ENCODE peak calls at places on chromosomes 11 and 22, in nine cellular contexts. H, W, V, L, D, K, T, A and E are unnamed samples.

GRCh38 chr11:28822596-28822995 is 714.4 kb downstream of the METTL15 start:
- DNase-seq in T (peak; percentile 61), H (no peak), A (no peak), V (no peak), D (no peak), K (peak; percentile 17), W (no peak), L (no peak), E (no peak)

GRCh38 chr22:37742374-37743092 is 45.7 kb downstream of the TRIOBP start:
- DNase-seq in D (peak; percentile 82), A (no peak), K (peak; percentile 91), L (no peak), V (no peak), W (no peak), T (peak; percentile 92), H (no peak), E (no peak)

GRCh38 chr22:19744350-19745006 is 16.1 kb upstream of the TBX1 start:
- DNase-seq in H (no peak), L (no peak), T (no peak), V (no peak), K (no peak), A (no peak), D (no peak), W (no peak), E (no peak)

GRCh38 chr11:66172146-66172545 is 96.3 kb upstream of the RAB1B start:
- DNase-seq in H (no peak), T (peak; percentile 66), D (peak; percentile 50), A (no peak), K (peak; percentile 86), V (no peak), W (no peak), L (peak; percentile 60), E (no peak)

GRCh38 chr11:64767344-64768299 is 7.8 kb upstream of the PYGM start:
- DNase-seq in V (peak; percentile 89), D (peak; percentile 80), W (peak; percentile 16), T (peak; percentile 75), K (peak; percentile 60), H (peak; percentile 80), L (peak; percentile 95), A (peak; percentile 85), E (peak; percentile 90)

GRCh38 chr22:38302906-38303305 is 14.3 kb downstream of the CSNK1E start:
- DNase-seq in W (no peak), H (no peak), T (no peak), L (no peak), A (no peak), D (no peak), V (no peak), K (no peak), E (no peak)

GRCh38 chr11:116404143-116404800 is 368.5 kb downstream of the BUD13 start:
- DNase-seq in D (no peak), L (no peak), H (no peak), A (no peak), W (no peak), V (no peak), K (no peak), T (no peak), E (no peak)

GRCh38 chr22:23123804-23124254 is 18.0 kb downstream of the RSPH14 start:
- DNase-seq in L (no peak), T (no peak), H (no peak), A (no peak), D (no peak), W (no peak), V (no peak), K (no peak), E (no peak)

GRCh38 chr22:38923463-38924196 is 33.8 kb upstream of the APOBEC3A start:
- DNase-seq in V (no peak), H (peak; percentile 91), T (peak; percentile 55), W (peak; percentile 90), K (peak; percentile 85), A (no peak), L (no peak), D (peak; percentile 69), E (no peak)

GRCh38 chr22:29346659-29347058 is 31.2 kb upstream of the RASL10A start:
- DNase-seq in A (no peak), T (no peak), V (no peak), D (no peak), H (no peak), L (no peak), K (no peak), W (no peak), E (peak; percentile 58)

GRCh38 chr11:45761659-45762058 is 43.3 kb upstream of the SLC35C1 start:
- DNase-seq in W (no peak), T (no peak), H (no peak), V (no peak), A (no peak), D (no peak), K (no peak), L (no peak), E (no peak)

GRCh38 chr11:23653071-23653675 is 792.9 kb upstream of the CCDC179 start:
- DNase-seq in D (no peak), W (no peak), A (no peak), K (no peak), V (no peak), L (no peak), H (no peak), T (no peak), E (no peak)

GRCh38 chr11:102007567-102008437 is 39.4 kb upstream of the CFAP300 start:
- DNase-seq in D (peak; percentile 68), W (peak; percentile 21), L (no peak), H (no peak), K (peak; percentile 66), T (peak; percentile 90), V (no peak), A (no peak), E (no peak)

GRCh38 chr11:8017894-8018741 is 31.0 kb downstream of the EIF3F start:
- DNase-seq in V (no peak), L (peak; percentile 42), H (no peak), A (peak; percentile 3), W (peak; percentile 42), D (no peak), K (no peak), T (no peak), E (no peak)

GRCh38 chr11:58775066-58775708 is 43.4 kb upstream of the GLYAT start:
- DNase-seq in A (no peak), D (no peak), K (no peak), W (no peak), V (no peak), H (no peak), T (no peak), L (no peak), E (no peak)

GRCh38 chr11:122981388-122982264 is at the start of gene BSX:
- DNase-seq in W (no peak), V (peak; percentile 10), L (peak; percentile 88), H (peak; percentile 32), K (peak; percentile 17), T (peak; percentile 59), A (peak; percentile 81), D (peak; percentile 56), E (peak; percentile 55)

GRCh38 chr11:77082838-77083552 is 16.2 kb downstream of the CAPN5 start:
- DNase-seq in H (peak; percentile 71), D (peak; percentile 72), A (no peak), T (no peak), L (peak; percentile 67), W (no peak), V (no peak), K (peak; percentile 38), E (peak; percentile 17)

GRCh38 chr11:66264893-66265292 is 3.5 kb upstream of the RAB1B start:
- DNase-seq in L (peak; percentile 80), W (no peak), H (peak; percentile 54), T (peak; percentile 51), D (no peak), K (no peak), A (no peak), V (no peak), E (peak; percentile 54)

GRCh38 chr11:61510980-61511373 is 2.4 kb downstream of the LRRC10B start:
- DNase-seq in D (no peak), W (no peak), A (no peak), T (no peak), L (no peak), K (no peak), V (no peak), H (no peak), E (no peak)

GRCh38 chr11:77418981-77419592 is 54.8 kb downstream of the PAK1 start:
- DNase-seq in L (no peak), V (no peak), K (no peak), A (no peak), W (no peak), D (peak; percentile 20), H (no peak), T (no peak), E (no peak)